ENCODE peak calls at places on chromosome 2, in eight cellular contexts. I is amygdala; B is substantia nigra; K is cardiac septum; O is GM23248; W is hepatocyte; Z is NCI-H345; H is stimulated activated CD8-positive, alpha-beta memory T cell treated with anti-CD3 and anti-CD28 coated beads, Interleukin-7, amount 100 ng/mL, for 1 hour. E is an unnamed sample.

GRCh38 chr2:2758793-2759367 is 427.8 kb upstream of the MYT1L start:
- DNase-seq in W (no peak), K (no peak), Z (no peak), O (no peak), I (no peak), B (no peak), H (no peak), E (no peak)

GRCh38 chr2:96763511-96764252 is 3.0 kb downstream of the CNNM4 start:
- DNase-seq in K (no peak), Z (peak; percentile 37), H (no peak), I (no peak), O (peak; percentile 37), B (no peak), W (peak; percentile 66), E (no peak)

GRCh38 chr2:191086707-191087106 is 64.1 kb downstream of the STAT4 start:
- DNase-seq in H (no peak), Z (no peak), O (no peak), B (no peak), K (no peak), W (no peak), I (no peak), E (no peak)

GRCh38 chr2:229443141-229443540 is 172.1 kb upstream of the PID1 start:
- DNase-seq in Z (no peak), W (no peak), I (no peak), O (no peak), B (no peak), K (no peak), H (no peak), E (no peak)

GRCh38 chr2:2328847-2329246 is 2.2 kb downstream of the MYT1L start:
- DNase-seq in O (peak; percentile 16), W (peak; percentile 37), I (no peak), H (no peak), K (no peak), Z (peak; percentile 91), B (no peak), E (no peak)

GRCh38 chr2:5482929-5483331 is 209.3 kb upstream of the SOX11 start:
- DNase-seq in O (no peak), B (no peak), K (no peak), Z (no peak), H (no peak), I (no peak), W (peak; percentile 34), E (no peak)

GRCh38 chr2:200962821-200963128 is 685 bp downstream of the ORC2 start:
- DNase-seq in H (no peak), K (no peak), I (no peak), W (no peak), B (peak; percentile 39), O (no peak), Z (no peak), E (no peak)

GRCh38 chr2:27712547-27712946 is 48.9 kb downstream of the SLC4A1AP start:
- DNase-seq in Z (no peak), B (no peak), I (no peak), H (no peak), W (no peak), K (no peak), O (no peak), E (no peak)

GRCh38 chr2:160087854-160088745 is 25.7 kb upstream of the PLA2R1 start:
- DNase-seq in O (peak; percentile 49), B (no peak), Z (no peak), K (no peak), I (no peak), H (no peak), W (no peak), E (no peak)

GRCh38 chr2:185734658-185735057 is 3.9 kb upstream of the FSIP2 start:
- DNase-seq in Z (no peak), H (no peak), O (no peak), B (no peak), K (no peak), I (no peak), W (peak; percentile 35), E (no peak)

GRCh38 chr2:232268631-232269030 is 109.9 kb upstream of the ALPP start:
- DNase-seq in W (no peak), I (no peak), Z (no peak), B (no peak), H (no peak), O (no peak), K (no peak), E (no peak)

GRCh38 chr2:164824865-164825264 is 16.8 kb downstream of the COBLL1 start:
- DNase-seq in H (no peak), B (no peak), Z (no peak), I (no peak), W (no peak), K (no peak), O (peak; percentile 40), E (no peak)

GRCh38 chr2:54350422-54350821 is 94.4 kb upstream of the TSPYL6 start:
- DNase-seq in O (no peak), Z (no peak), W (no peak), B (no peak), H (no peak), I (no peak), K (no peak), E (no peak)

GRCh38 chr2:30481323-30481800 is 34.3 kb downstream of the LCLAT1 start:
- DNase-seq in B (no peak), H (no peak), K (no peak), O (no peak), Z (no peak), I (no peak), W (no peak), E (no peak)

GRCh38 chr2:63580651-63581050 is 7.6 kb downstream of the WDPCP start:
- DNase-seq in B (no peak), W (no peak), I (no peak), O (peak; percentile 30), H (no peak), Z (no peak), K (no peak), E (no peak)

GRCh38 chr2:214671330-214671850 is 138.1 kb downstream of the BARD1 start:
- DNase-seq in I (no peak), W (no peak), K (no peak), H (no peak), Z (no peak), O (no peak), B (no peak), E (no peak)

GRCh38 chr2:233098615-233099014 is 38.5 kb downstream of the INPP5D start:
- DNase-seq in O (peak; percentile 10), W (no peak), B (no peak), H (no peak), Z (no peak), I (no peak), K (no peak), E (no peak)

GRCh38 chr2:40544072-40544471 is 92.2 kb upstream of the SLC8A1 start:
- DNase-seq in I (no peak), H (no peak), B (no peak), O (no peak), Z (no peak), K (no peak), W (no peak), E (no peak)

GRCh38 chr2:234846589-234847363 is 105.0 kb upstream of the SH3BP4 start:
- DNase-seq in Z (no peak), I (no peak), K (peak; percentile 50), W (no peak), H (no peak), B (no peak), O (no peak), E (no peak)